ENCODE peak calls at places on chromosome 5, in nine cellular contexts. One of them, this sample, is unnamed.

GRCh38 chr5:180704362-180704761 is 35.5 kb downstream of the OR2Y1 start:
- DNase-seq in ascending aorta: no peak
- DNase-seq in AG10803: no peak
- DNase-seq in GM23338: no peak
- DNase-seq in GM20000: no peak
- DNase-seq in endothelial cell: no peak
- DNase-seq in mammary epithelial cell: peak
- DNase-seq in prostate gland: no peak
- DNase-seq in HFFc6: no peak
- DNase-seq in this sample: no peak

GRCh38 chr5:116930628-116931027 is 356.0 kb upstream of the SEMA6A start:
- DNase-seq in AG10803: no peak
- DNase-seq in GM23338: no peak
- DNase-seq in mammary epithelial cell: no peak
- DNase-seq in GM20000: no peak
- DNase-seq in endothelial cell: no peak
- DNase-seq in HFFc6: no peak
- DNase-seq in prostate gland: no peak
- DNase-seq in ascending aorta: no peak
- DNase-seq in this sample: no peak

GRCh38 chr5:58670620-58671019 is 87.7 kb downstream of the RAB3C start:
- DNase-seq in GM20000: no peak
- DNase-seq in HFFc6: no peak
- DNase-seq in ascending aorta: no peak
- DNase-seq in AG10803: no peak
- DNase-seq in prostate gland: no peak
- DNase-seq in mammary epithelial cell: no peak
- DNase-seq in endothelial cell: no peak
- DNase-seq in GM23338: no peak
- DNase-seq in this sample: no peak

GRCh38 chr5:115209279-115209678 is 39.6 kb upstream of the TRIM36 start:
- DNase-seq in GM23338: no peak
- DNase-seq in endothelial cell: no peak
- DNase-seq in GM20000: peak
- DNase-seq in AG10803: no peak
- DNase-seq in prostate gland: no peak
- DNase-seq in HFFc6: no peak
- DNase-seq in mammary epithelial cell: no peak
- DNase-seq in ascending aorta: no peak
- DNase-seq in this sample: no peak

GRCh38 chr5:66596791-66597757 is 881 bp downstream of the MAST4 start:
- DNase-seq in GM23338: peak
- DNase-seq in ascending aorta: no peak
- DNase-seq in mammary epithelial cell: peak
- DNase-seq in endothelial cell: peak
- DNase-seq in prostate gland: peak
- DNase-seq in AG10803: peak
- DNase-seq in GM20000: peak
- DNase-seq in HFFc6: no peak
- DNase-seq in this sample: no peak

GRCh38 chr5:96350678-96351077 is 82.4 kb downstream of the PCSK1 start:
- DNase-seq in GM23338: no peak
- DNase-seq in prostate gland: no peak
- DNase-seq in endothelial cell: no peak
- DNase-seq in HFFc6: no peak
- DNase-seq in GM20000: no peak
- DNase-seq in ascending aorta: no peak
- DNase-seq in AG10803: peak
- DNase-seq in mammary epithelial cell: no peak
- DNase-seq in this sample: no peak

GRCh38 chr5:33475706-33476105 is 34.9 kb downstream of the TARS1 start:
- DNase-seq in AG10803: no peak
- DNase-seq in ascending aorta: no peak
- DNase-seq in HFFc6: no peak
- DNase-seq in endothelial cell: no peak
- DNase-seq in mammary epithelial cell: no peak
- DNase-seq in GM23338: no peak
- DNase-seq in prostate gland: no peak
- DNase-seq in GM20000: no peak
- DNase-seq in this sample: no peak

GRCh38 chr5:115455241-115455640 is 89.3 kb downstream of the FEM1C start:
- DNase-seq in GM20000: no peak
- DNase-seq in HFFc6: peak
- DNase-seq in GM23338: no peak
- DNase-seq in AG10803: peak
- DNase-seq in ascending aorta: no peak
- DNase-seq in mammary epithelial cell: peak
- DNase-seq in prostate gland: no peak
- DNase-seq in endothelial cell: no peak
- DNase-seq in this sample: no peak

GRCh38 chr5:36712719-36713118 is 106.3 kb downstream of the SLC1A3 start:
- DNase-seq in endothelial cell: no peak
- DNase-seq in GM23338: no peak
- DNase-seq in HFFc6: no peak
- DNase-seq in mammary epithelial cell: no peak
- DNase-seq in prostate gland: no peak
- DNase-seq in AG10803: no peak
- DNase-seq in GM20000: no peak
- DNase-seq in ascending aorta: no peak
- DNase-seq in this sample: no peak

GRCh38 chr5:9241459-9241858 is 304.4 kb downstream of the SEMA5A start:
- DNase-seq in mammary epithelial cell: no peak
- DNase-seq in GM23338: no peak
- DNase-seq in AG10803: no peak
- DNase-seq in endothelial cell: no peak
- DNase-seq in GM20000: no peak
- DNase-seq in prostate gland: no peak
- DNase-seq in ascending aorta: no peak
- DNase-seq in HFFc6: no peak
- DNase-seq in this sample: no peak

GRCh38 chr5:39224196-39224754 is 4.9 kb upstream of the FYB1 start:
- DNase-seq in HFFc6: no peak
- DNase-seq in ascending aorta: no peak
- DNase-seq in endothelial cell: no peak
- DNase-seq in mammary epithelial cell: peak
- DNase-seq in GM23338: peak
- DNase-seq in prostate gland: no peak
- DNase-seq in AG10803: peak
- DNase-seq in GM20000: no peak
- DNase-seq in this sample: no peak

GRCh38 chr5:34026089-34026761 is 16.8 kb downstream of the C1QTNF3 start:
- DNase-seq in endothelial cell: no peak
- DNase-seq in prostate gland: no peak
- DNase-seq in GM20000: no peak
- DNase-seq in AG10803: no peak
- DNase-seq in GM23338: no peak
- DNase-seq in ascending aorta: no peak
- DNase-seq in mammary epithelial cell: no peak
- DNase-seq in HFFc6: no peak
- DNase-seq in this sample: no peak

GRCh38 chr5:65742565-65743231 is 20.7 kb downstream of the NLN start:
- DNase-seq in GM23338: peak
- DNase-seq in AG10803: peak
- DNase-seq in HFFc6: peak
- DNase-seq in GM20000: peak
- DNase-seq in endothelial cell: peak
- DNase-seq in ascending aorta: no peak
- DNase-seq in mammary epithelial cell: peak
- DNase-seq in prostate gland: no peak
- DNase-seq in this sample: no peak

GRCh38 chr5:115461506-115462290 is 82.9 kb downstream of the FEM1C start:
- DNase-seq in AG10803: peak
- DNase-seq in mammary epithelial cell: peak
- DNase-seq in HFFc6: peak
- DNase-seq in endothelial cell: no peak
- DNase-seq in prostate gland: no peak
- DNase-seq in GM20000: no peak
- DNase-seq in GM23338: no peak
- DNase-seq in ascending aorta: no peak
- DNase-seq in this sample: no peak

GRCh38 chr5:152844713-152845112 is 439.6 kb upstream of the NMUR2 start:
- DNase-seq in ascending aorta: no peak
- DNase-seq in mammary epithelial cell: no peak
- DNase-seq in GM23338: no peak
- DNase-seq in AG10803: no peak
- DNase-seq in GM20000: no peak
- DNase-seq in prostate gland: no peak
- DNase-seq in HFFc6: no peak
- DNase-seq in endothelial cell: no peak
- DNase-seq in this sample: no peak

GRCh38 chr5:4196744-4197646 is 601.4 kb downstream of the IRX1 start:
- DNase-seq in mammary epithelial cell: no peak
- DNase-seq in ascending aorta: no peak
- DNase-seq in GM20000: no peak
- DNase-seq in prostate gland: no peak
- DNase-seq in HFFc6: no peak
- DNase-seq in endothelial cell: no peak
- DNase-seq in AG10803: no peak
- DNase-seq in GM23338: no peak
- DNase-seq in this sample: no peak

GRCh38 chr5:2506603-2507002 is 244.9 kb downstream of the IRX2 start:
- DNase-seq in GM23338: no peak
- DNase-seq in GM20000: no peak
- DNase-seq in ascending aorta: no peak
- DNase-seq in HFFc6: no peak
- DNase-seq in AG10803: no peak
- DNase-seq in endothelial cell: no peak
- DNase-seq in mammary epithelial cell: no peak
- DNase-seq in prostate gland: no peak
- DNase-seq in this sample: no peak

DNA sequence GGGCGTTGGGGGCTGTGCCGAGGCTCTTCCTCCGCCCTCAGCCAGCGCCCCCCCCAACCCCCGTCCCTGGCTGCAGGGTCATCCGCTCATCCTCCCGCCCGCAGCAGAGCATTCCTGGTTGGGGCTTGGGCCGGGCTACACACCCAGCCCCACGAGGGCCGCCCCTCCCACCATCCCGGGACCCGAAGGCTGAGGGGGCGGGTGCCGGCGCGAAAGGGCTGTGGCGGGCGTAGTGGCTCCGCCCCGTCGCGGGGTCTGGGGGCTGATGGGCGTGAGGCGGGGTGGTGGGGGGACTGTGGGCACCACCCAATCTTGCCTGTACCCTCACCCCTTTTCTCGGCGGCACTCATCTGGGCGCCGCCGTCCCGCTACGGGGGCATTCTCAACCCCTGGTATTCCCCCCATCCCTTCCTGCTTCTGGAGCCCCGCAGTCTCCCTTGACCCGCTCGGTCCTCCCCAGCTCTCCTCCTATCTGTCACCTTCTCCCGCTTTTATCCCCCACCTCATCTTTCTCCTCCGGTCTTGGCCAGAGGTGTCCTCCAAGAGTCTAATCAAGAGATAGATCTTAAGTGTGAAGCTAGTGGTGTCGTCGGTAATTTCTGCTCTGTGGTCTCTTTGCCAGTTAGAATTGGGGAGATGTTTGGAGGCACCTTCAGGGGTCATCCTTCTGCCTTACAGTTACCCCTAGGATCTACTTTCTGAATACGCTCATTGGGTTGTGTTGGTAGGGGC is 1.6 kb downstream of the FER start:
- DNase-seq in prostate gland: peak
- DNase-seq in ascending aorta: no peak
- DNase-seq in endothelial cell: no peak
- DNase-seq in GM23338: peak
- DNase-seq in AG10803: no peak
- DNase-seq in GM20000: peak
- DNase-seq in mammary epithelial cell: peak
- DNase-seq in HFFc6: no peak
- DNase-seq in this sample: peak
- TF ChIP-seq CTCF in prostate gland: no peak
- TF ChIP-seq CTCF in ascending aorta: no peak
- TF ChIP-seq CTCF in endothelial cell: no peak
- TF ChIP-seq CTCF in GM23338: no peak
- TF ChIP-seq CTCF in AG10803: peak
- TF ChIP-seq CTCF in GM20000: no peak
- TF ChIP-seq CTCF in mammary epithelial cell: peak
- TF ChIP-seq CTCF in HFFc6: no peak
- TF ChIP-seq CTCF in this sample: no peak

GRCh38 chr5:142206801-142207200 is 98.2 kb downstream of the NDFIP1 start:
- DNase-seq in GM20000: no peak
- DNase-seq in mammary epithelial cell: no peak
- DNase-seq in HFFc6: no peak
- DNase-seq in ascending aorta: no peak
- DNase-seq in prostate gland: no peak
- DNase-seq in endothelial cell: no peak
- DNase-seq in GM23338: no peak
- DNase-seq in AG10803: no peak
- DNase-seq in this sample: no peak
- TF ChIP-seq CTCF in GM20000: no peak
- TF ChIP-seq CTCF in mammary epithelial cell: peak
- TF ChIP-seq CTCF in HFFc6: peak
- TF ChIP-seq CTCF in ascending aorta: no peak
- TF ChIP-seq CTCF in prostate gland: no peak
- TF ChIP-seq CTCF in endothelial cell: no peak
- TF ChIP-seq CTCF in GM23338: peak
- TF ChIP-seq CTCF in AG10803: no peak
- TF ChIP-seq CTCF in this sample: no peak

DNA sequence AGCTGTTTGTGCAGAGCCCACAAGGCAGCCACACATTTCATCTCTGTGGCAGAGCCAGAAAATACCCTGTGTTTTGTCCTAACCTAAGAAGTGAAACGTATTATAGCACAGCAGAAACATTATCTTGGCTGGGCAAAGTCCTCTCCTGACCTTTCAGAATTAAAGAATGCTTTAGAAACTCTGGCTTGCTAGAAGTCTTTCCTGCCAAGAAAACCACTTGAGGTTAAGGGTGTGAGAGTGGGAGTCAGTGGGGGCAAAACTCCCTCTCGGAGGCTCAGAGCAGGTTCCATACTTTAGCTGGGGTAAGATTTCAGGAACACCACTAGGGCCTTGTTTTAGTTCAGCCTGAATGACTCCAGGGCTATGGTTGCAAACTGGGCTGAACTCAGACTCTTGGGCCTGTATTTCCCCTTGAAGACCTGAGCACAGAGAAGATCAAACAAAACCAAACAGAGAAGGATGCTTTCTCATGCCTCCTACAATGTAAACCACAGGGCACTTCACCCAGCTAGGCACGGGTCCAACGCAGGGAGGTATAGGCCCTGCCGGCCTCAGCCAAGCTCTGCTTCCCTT is 48.0 kb downstream of the ZNF366 start:
- DNase-seq in GM20000: no peak
- DNase-seq in AG10803: no peak
- DNase-seq in prostate gland: no peak
- DNase-seq in mammary epithelial cell: no peak
- DNase-seq in HFFc6: no peak
- DNase-seq in GM23338: no peak
- DNase-seq in endothelial cell: no peak
- DNase-seq in ascending aorta: no peak
- DNase-seq in this sample: no peak
- TF ChIP-seq CTCF in GM20000: no peak
- TF ChIP-seq CTCF in AG10803: no peak
- TF ChIP-seq CTCF in prostate gland: no peak
- TF ChIP-seq CTCF in mammary epithelial cell: no peak
- TF ChIP-seq CTCF in HFFc6: no peak
- TF ChIP-seq CTCF in GM23338: no peak
- TF ChIP-seq CTCF in endothelial cell: no peak
- TF ChIP-seq CTCF in ascending aorta: no peak
- TF ChIP-seq CTCF in this sample: no peak

DNA sequence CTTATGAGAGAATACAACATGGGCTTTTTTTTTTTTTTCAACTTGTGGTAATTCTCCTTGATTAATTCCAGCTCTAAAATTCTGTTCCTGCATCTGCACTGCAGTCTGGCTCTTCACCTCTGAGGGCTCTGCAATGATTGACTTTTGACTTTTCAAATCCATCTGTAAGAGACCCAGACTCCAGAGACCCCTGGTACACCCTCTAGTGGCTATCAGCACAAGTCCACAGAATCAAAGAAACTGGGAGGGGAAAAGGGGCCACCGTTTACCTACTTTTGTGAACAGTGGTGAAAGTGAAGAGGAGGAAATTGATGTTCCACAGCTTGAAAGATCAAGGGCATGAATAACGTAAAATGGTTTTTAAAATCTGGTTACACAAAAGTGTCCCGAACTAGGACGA is 151.6 kb downstream of the SLIT3 start:
- DNase-seq in AG10803: no peak
- DNase-seq in GM23338: peak
- DNase-seq in ascending aorta: no peak
- DNase-seq in endothelial cell: peak
- DNase-seq in mammary epithelial cell: no peak
- DNase-seq in prostate gland: no peak
- DNase-seq in GM20000: no peak
- DNase-seq in HFFc6: no peak
- DNase-seq in this sample: no peak
- TF ChIP-seq CTCF in AG10803: peak
- TF ChIP-seq CTCF in GM23338: peak
- TF ChIP-seq CTCF in ascending aorta: no peak
- TF ChIP-seq CTCF in endothelial cell: peak
- TF ChIP-seq CTCF in mammary epithelial cell: peak
- TF ChIP-seq CTCF in prostate gland: no peak
- TF ChIP-seq CTCF in GM20000: no peak
- TF ChIP-seq CTCF in HFFc6: peak
- TF ChIP-seq CTCF in this sample: no peak

This sample was measured in thoracic aorta.